ENCODE peak calls at places on chromosomes 3 and 15, in four cellular contexts. S, E, A and U are unnamed samples.

GRCh38 chr3:140756240-140757016 is 78.6 kb downstream of the TRIM42 start:
- DNase-seq in S (no peak), E (peak; percentile 4), A (no peak), U (no peak)

GRCh38 chr15:66099950-66100671 is 153.4 kb downstream of the MEGF11 start:
- DNase-seq in S (no peak), E (no peak), A (no peak), U (no peak)

GRCh38 chr15:91549581-91549980 is 303.9 kb upstream of the SLCO3A1 start:
- DNase-seq in A (no peak), S (no peak), E (no peak), U (no peak)

GRCh38 chr15:84818221-84819131 is 1.3 kb downstream of the ALPK3 start:
- DNase-seq in S (no peak), A (no peak), E (peak; percentile 83), U (no peak)

GRCh38 chr15:71768184-71768583 is 42.2 kb upstream of the NR2E3 start:
- DNase-seq in A (no peak), S (no peak), E (no peak), U (no peak)

GRCh38 chr15:90681056-90681455 is 36.1 kb upstream of the BLM start:
- DNase-seq in E (no peak), S (no peak), A (no peak), U (no peak)

GRCh38 chr15:73867426-73867825 is 5.9 kb upstream of the TBC1D21 start:
- DNase-seq in A (no peak), S (no peak), E (no peak), U (no peak)

GRCh38 chr15:80202641-80203360 is 49.2 kb downstream of the CTXND1 start:
- DNase-seq in A (no peak), E (no peak), S (peak; percentile 4), U (no peak)

GRCh38 chr3:134348524-134348923 is 25.7 kb downstream of the AMOTL2 start:
- DNase-seq in E (peak; percentile 63), S (peak; percentile 48), A (no peak), U (no peak)

GRCh38 chr3:157336252-157337009 is 100.2 kb upstream of the PTX3 start:
- DNase-seq in S (no peak), E (no peak), A (no peak), U (no peak)

GRCh38 chr3:64354221-64354620 is 129.0 kb upstream of the PRICKLE2 start:
- DNase-seq in E (no peak), S (no peak), A (no peak), U (no peak)

GRCh38 chr3:149971403-149972075 is 844 bp upstream of the PFN2 start:
- DNase-seq in A (peak; percentile 47), S (peak; percentile 49), E (peak; percentile 59), U (peak; percentile 34)

GRCh38 chr3:149970716-149971402 is at the start of gene PFN2:
- DNase-seq in E (peak; percentile 67), S (peak; percentile 37), A (peak; percentile 40), U (peak; percentile 40)

GRCh38 chr3:149968216-149968615 is 2.5 kb downstream of the PFN2 start:
- DNase-seq in A (no peak), E (no peak), S (no peak), U (no peak)

GRCh38 chr3:149969110-149969944 is 1.4 kb downstream of the PFN2 start:
- DNase-seq in E (peak; percentile 46), A (peak; percentile 42), S (peak; percentile 57), U (peak; percentile 40)

GRCh38 chr3:149969945-149970715 is 565 bp downstream of the PFN2 start:
- DNase-seq in E (peak; percentile 86), S (peak; percentile 73), A (peak; percentile 29), U (peak; percentile 17)
- TF ChIP-seq POLR2A in E (peak; percentile 30), S (no peak), A (no peak), U (no peak)

DNA sequence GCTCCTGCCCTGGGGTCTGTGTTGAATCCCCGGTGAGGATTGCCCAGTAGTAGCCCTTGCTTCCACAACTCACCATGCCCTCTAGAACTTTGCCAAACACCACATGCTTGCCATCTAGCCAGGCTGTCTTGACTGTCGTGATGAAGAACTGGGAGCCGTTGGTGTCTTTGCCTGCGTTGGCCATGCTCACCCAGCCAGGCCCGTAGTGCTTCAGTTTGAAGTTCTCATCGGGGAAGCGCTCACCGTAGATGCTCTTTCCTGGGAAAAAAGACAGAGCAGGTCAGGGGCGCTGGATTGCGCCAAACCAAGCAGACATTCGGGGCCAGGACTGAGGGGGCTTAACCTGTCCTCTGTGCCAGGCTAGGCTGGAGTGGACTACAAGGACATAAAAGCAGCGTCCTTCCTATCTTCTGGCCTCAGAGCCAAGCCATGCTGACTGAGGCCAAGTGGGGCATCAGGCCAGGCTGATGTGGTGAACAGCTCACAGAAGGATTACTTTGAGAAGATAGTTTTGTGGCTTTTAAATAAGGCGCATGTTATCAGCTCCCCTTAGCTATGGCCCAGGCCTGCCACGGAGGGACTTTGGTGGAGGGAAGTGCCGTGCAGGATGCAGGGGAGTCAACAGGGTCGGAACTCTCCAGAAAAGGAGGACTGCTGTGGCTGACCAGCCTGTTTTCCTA is 5.3 kb downstream of the SNX22 start:
- DNase-seq in E (no peak), S (no peak), A (no peak), U (no peak)
- TF ChIP-seq POLR2A in E (no peak), S (no peak), A (no peak), U (no peak)

GRCh38 chr3:139534992-139535879 is 4.3 kb downstream of the RBP1 start:
- DNase-seq in S (no peak), E (peak; percentile 96), A (no peak), U (no peak)

GRCh38 chr3:139532996-139533395 is 6.5 kb downstream of the RBP1 start:
- DNase-seq in A (no peak), E (no peak), S (no peak), U (no peak)

GRCh38 chr3:139537325-139537724 is 2.2 kb downstream of the RBP1 start:
- DNase-seq in E (no peak), S (peak; percentile 72), A (no peak), U (peak; percentile 34)

GRCh38 chr3:139533781-139534443 is 5.6 kb downstream of the RBP1 start:
- DNase-seq in A (no peak), E (peak; percentile 75), S (peak; percentile 69), U (peak; percentile 49)

GRCh38 chr3:139534444-139534812 is 5.1 kb downstream of the RBP1 start:
- DNase-seq in S (peak; percentile 77), E (peak; percentile 83), A (no peak), U (peak; percentile 36)
- TF ChIP-seq POLR2A in S (no peak), E (no peak), A (no peak), U (no peak)

DNA sequence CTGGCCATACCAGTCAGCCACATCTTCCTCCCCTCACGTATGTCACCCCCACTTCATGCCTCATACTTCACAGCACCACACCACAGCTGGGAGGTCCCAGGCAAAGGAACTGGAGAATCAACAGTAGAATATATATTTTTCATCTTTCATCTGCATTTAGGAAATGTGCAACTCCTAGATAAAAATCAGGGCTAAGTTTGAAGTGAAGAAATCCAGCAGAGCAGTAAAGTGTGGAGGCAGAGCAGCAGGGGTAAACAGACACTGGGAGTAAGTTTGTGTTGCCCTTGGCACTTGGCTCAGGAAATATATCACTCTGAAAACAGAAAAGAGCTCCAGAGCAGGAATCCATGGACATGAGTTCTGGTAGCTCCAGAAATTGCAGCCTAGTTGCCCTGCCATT is 2.8 kb upstream of the HERC1 start:
- DNase-seq in S (no peak), E (no peak), A (no peak), U (no peak)
- TF ChIP-seq POLR2A in S (no peak), E (no peak), A (no peak), U (no peak)

DNA sequence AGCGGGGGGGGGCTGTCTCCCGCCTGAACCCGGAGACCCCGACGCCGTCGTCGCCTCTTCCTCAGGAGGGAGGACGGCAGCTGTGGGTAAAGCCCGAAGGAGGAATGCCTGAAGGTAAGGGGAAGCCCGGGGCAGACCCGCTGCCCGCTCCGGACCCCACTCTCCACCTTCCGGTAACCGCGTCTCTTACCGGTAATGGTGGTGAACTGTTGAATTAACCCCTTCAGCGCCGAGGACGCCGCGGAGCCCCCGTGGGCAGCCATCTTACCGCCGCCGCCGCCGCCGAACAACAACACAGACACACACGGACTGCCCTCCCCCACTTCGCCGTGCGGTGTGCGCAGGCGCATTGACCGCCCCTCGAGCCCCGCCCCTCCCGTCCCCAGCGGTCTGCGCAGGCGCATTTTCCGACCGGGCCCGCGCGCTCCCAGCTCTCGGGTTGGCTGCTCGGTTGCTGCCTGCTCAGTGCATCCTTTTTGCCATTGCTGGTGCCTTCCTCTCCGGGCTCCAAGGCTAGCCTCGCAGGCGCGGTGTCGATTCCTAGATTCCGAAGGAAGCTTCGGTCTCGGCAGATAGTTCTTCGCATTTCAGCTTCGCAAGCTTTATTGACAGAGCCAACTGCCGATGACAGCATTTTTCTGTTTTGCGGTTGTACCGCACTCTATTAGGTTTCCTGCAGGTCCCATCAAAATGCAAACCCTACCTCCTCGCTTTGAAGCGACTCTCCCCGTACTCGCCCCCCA is at the start of gene UBXN7:
- DNase-seq in E (peak; percentile 93), A (peak; percentile 91), S (peak; percentile 69), U (peak; percentile 96)
- TF ChIP-seq POLR2A in E (peak; percentile 73), A (peak; percentile 75), S (peak; percentile 81), U (peak; percentile 54)

GRCh38 chr3:197487911-197488391 is 67.8 kb downstream of the BDH1 start:
- DNase-seq in E (peak; percentile 66), S (no peak), A (peak; percentile 51), U (peak; percentile 93)
- TF ChIP-seq POLR2A in E (no peak), S (no peak), A (no peak), U (peak; percentile 45)